ENCODE peak calls at places on chromosomes 5 and 9, in nine cellular contexts. B, L, J, F, D, X, U, R and N are unnamed samples.

GRCh38 chr5:132773114-132773513 is 3.9 kb downstream of the SEPTIN8 start:
- DNase-seq in B (no peak), L (no peak), J (no peak), F (no peak), D (no peak), X (no peak), U (no peak), R (no peak), N (no peak)

GRCh38 chr5:170741801-170742200 is 41.7 kb upstream of the GABRP start:
- DNase-seq in B (no peak), L (no peak), J (no peak), F (no peak), D (no peak), X (no peak), U (no peak), R (no peak), N (no peak)

GRCh38 chr5:33170414-33170813 is 270.4 kb upstream of the TARS1 start:
- DNase-seq in B (no peak), L (no peak), J (no peak), F (no peak), D (no peak), X (peak; percentile 21), U (no peak), R (no peak), N (no peak)

GRCh38 chr5:64632251-64632650 is 58.1 kb upstream of the SHISAL2B start:
- DNase-seq in B (no peak), L (no peak), J (peak; percentile 75), F (no peak), D (no peak), X (no peak), U (no peak), R (no peak), N (no peak)

GRCh38 chr9:88310310-88310980 is 77.8 kb upstream of the SPIN1 start:
- DNase-seq in B (no peak), L (no peak), J (no peak), F (no peak), D (peak; percentile 73), X (peak; percentile 19), U (no peak), R (no peak), N (no peak)

GRCh38 chr5:124932791-124933600 is 186.6 kb upstream of the ZNF608 start:
- DNase-seq in B (no peak), L (no peak), J (peak; percentile 68), F (peak; percentile 17), D (no peak), X (peak; percentile 23), U (no peak), R (no peak), N (no peak)

GRCh38 chr9:35490910-35491465 is 1.1 kb downstream of the RUSC2 start:
- DNase-seq in B (no peak), L (no peak), J (peak; percentile 64), F (no peak), D (no peak), X (peak; percentile 59), U (no peak), R (no peak), N (no peak)

GRCh38 chr5:154465169-154465568 is 12.9 kb downstream of the HAND1 start:
- DNase-seq in B (no peak), L (no peak), J (peak; percentile 76), F (no peak), D (no peak), X (peak; percentile 85), U (no peak), R (no peak), N (no peak)

GRCh38 chr5:373710-374602 is 52.4 kb downstream of the AHRR start:
- DNase-seq in B (peak; percentile 47), L (no peak), J (peak; percentile 89), F (no peak), D (peak; percentile 66), X (peak; percentile 87), U (peak; percentile 83), R (peak; percentile 80), N (peak; percentile 58)

GRCh38 chr5:122163151-122164069 is 34.1 kb downstream of the ZNF474 start:
- DNase-seq in B (peak; percentile 96), L (no peak), J (peak; percentile 87), F (peak; percentile 88), D (no peak), X (peak; percentile 89), U (no peak), R (no peak), N (no peak)

GRCh38 chr9:121650220-121651013 is 1.0 kb upstream of the DAB2IP start:
- DNase-seq in B (no peak), L (peak; percentile 8), J (peak; percentile 76), F (no peak), D (no peak), X (peak; percentile 69), U (no peak), R (peak; percentile 85), N (no peak)

GRCh38 chr5:122172207-122172606 is 42.9 kb downstream of the ZNF474 start:
- DNase-seq in B (peak; percentile 56), L (no peak), J (no peak), F (no peak), D (no peak), X (no peak), U (no peak), R (no peak), N (no peak)